ENCODE peak calls at places on chromosome 11, in eight cellular contexts. One of them, this sample, is unnamed.

GRCh38 chr11:79116600-79116999 is 324.2 kb downstream of the TENM4 start:
- DNase-seq in natural killer cell: no peak
- DNase-seq in NCI-H2029: no peak
- DNase-seq in skeletal muscle cell: no peak
- DNase-seq in iris pigment epithelial cell: no peak
- DNase-seq in CD8-positive, alpha-beta T cell: no peak
- DNase-seq in T-helper 1 cell: no peak
- DNase-seq in GM12891: no peak
- DNase-seq in this sample: no peak

GRCh38 chr11:86990520-86990919 is 35.3 kb upstream of the FZD4 start:
- DNase-seq in natural killer cell: no peak
- DNase-seq in NCI-H2029: no peak
- DNase-seq in T-helper 1 cell: no peak
- DNase-seq in skeletal muscle cell: no peak
- DNase-seq in GM12891: no peak
- DNase-seq in CD8-positive, alpha-beta T cell: no peak
- DNase-seq in iris pigment epithelial cell: peak; percentile 75
- DNase-seq in this sample: peak; percentile 81

GRCh38 chr11:76560219-76560618 is 110.3 kb downstream of the LRRC32 start:
- DNase-seq in GM12891: no peak
- DNase-seq in skeletal muscle cell: no peak
- DNase-seq in NCI-H2029: no peak
- DNase-seq in CD8-positive, alpha-beta T cell: no peak
- DNase-seq in T-helper 1 cell: no peak
- DNase-seq in iris pigment epithelial cell: no peak
- DNase-seq in natural killer cell: no peak
- DNase-seq in this sample: no peak

GRCh38 chr11:122920579-122920978 is 38.0 kb downstream of the JHY start:
- DNase-seq in T-helper 1 cell: no peak
- DNase-seq in iris pigment epithelial cell: no peak
- DNase-seq in NCI-H2029: peak; percentile 73
- DNase-seq in natural killer cell: no peak
- DNase-seq in CD8-positive, alpha-beta T cell: no peak
- DNase-seq in GM12891: no peak
- DNase-seq in skeletal muscle cell: no peak
- DNase-seq in this sample: peak; percentile 63

GRCh38 chr11:889261-889660 is 21.3 kb downstream of the CHID1 start:
- DNase-seq in iris pigment epithelial cell: no peak
- DNase-seq in skeletal muscle cell: no peak
- DNase-seq in NCI-H2029: no peak
- DNase-seq in CD8-positive, alpha-beta T cell: no peak
- DNase-seq in GM12891: no peak
- DNase-seq in T-helper 1 cell: no peak
- DNase-seq in natural killer cell: no peak
- DNase-seq in this sample: no peak

GRCh38 chr11:65489706-65490310 is 9.0 kb upstream of the MALAT1 start:
- DNase-seq in T-helper 1 cell: no peak
- DNase-seq in iris pigment epithelial cell: no peak
- DNase-seq in NCI-H2029: no peak
- DNase-seq in skeletal muscle cell: no peak
- DNase-seq in CD8-positive, alpha-beta T cell: no peak
- DNase-seq in GM12891: no peak
- DNase-seq in natural killer cell: no peak
- DNase-seq in this sample: no peak

GRCh38 chr11:33672273-33672672 is 28.4 kb downstream of the C11orf91 start:
- DNase-seq in NCI-H2029: no peak
- DNase-seq in GM12891: no peak
- DNase-seq in iris pigment epithelial cell: no peak
- DNase-seq in natural killer cell: no peak
- DNase-seq in skeletal muscle cell: no peak
- DNase-seq in T-helper 1 cell: no peak
- DNase-seq in CD8-positive, alpha-beta T cell: no peak
- DNase-seq in this sample: no peak

GRCh38 chr11:115425243-115425642 is 79.0 kb downstream of the CADM1 start:
- DNase-seq in skeletal muscle cell: no peak
- DNase-seq in T-helper 1 cell: no peak
- DNase-seq in natural killer cell: no peak
- DNase-seq in iris pigment epithelial cell: no peak
- DNase-seq in GM12891: no peak
- DNase-seq in CD8-positive, alpha-beta T cell: no peak
- DNase-seq in NCI-H2029: no peak
- DNase-seq in this sample: no peak